ENCODE peak calls at places on chromosomes 3 and 15, in eight cellular contexts. W is GM12864, Y is uterus, R is body of pancreas, K is bronchial epithelial cell, E is transverse colon, V is astrocyte of the spinal cord, S is choroid plexus epithelial cell. G is an unnamed sample.

GRCh38 chr3:9841015-9841414 is 2.8 kb downstream of the RPUSD3 start:
- DNase-seq in W (no peak), Y (no peak), R (no peak), K (no peak), E (no peak), V (no peak), S (no peak), G (no peak)

GRCh38 chr3:188734395-188734794 is 437.4 kb upstream of the TPRG1 start:
- DNase-seq in W (no peak), Y (no peak), R (peak; percentile 22), K (no peak), E (peak; percentile 14), V (no peak), S (no peak), G (peak; percentile 12)

GRCh38 chr3:27310693-27311092 is 58.5 kb downstream of the NEK10 start:
- DNase-seq in W (no peak), Y (no peak), R (no peak), K (no peak), E (no peak), V (no peak), S (no peak), G (no peak)

GRCh38 chr3:142586803-142587406 is 8.4 kb upstream of the ATR start:
- DNase-seq in W (no peak), Y (no peak), R (peak; percentile 68), K (peak; percentile 82), E (peak; percentile 24), V (peak; percentile 82), S (peak; percentile 85), G (peak; percentile 51)

GRCh38 chr15:54456413-54456812 is 478.2 kb downstream of the UNC13C start:
- DNase-seq in W (no peak), Y (no peak), R (no peak), K (no peak), E (no peak), V (no peak), S (no peak), G (no peak)

GRCh38 chr3:169744332-169745054 is 20.4 kb downstream of the TERC start:
- DNase-seq in W (no peak), Y (no peak), R (no peak), K (peak; percentile 48), E (no peak), V (peak; percentile 39), S (peak; percentile 58), G (no peak)

GRCh38 chr3:39291903-39292329 is 12.1 kb upstream of the CX3CR1 start:
- DNase-seq in W (no peak), Y (peak; percentile 57), R (peak; percentile 68), K (peak; percentile 28), E (peak; percentile 79), V (peak; percentile 41), S (peak; percentile 65), G (peak; percentile 2)

GRCh38 chr3:98108162-98108561 is 21.2 kb downstream of the OR5AC2 start:
- DNase-seq in W (no peak), Y (no peak), R (no peak), K (no peak), E (no peak), V (no peak), S (no peak), G (no peak)

GRCh38 chr3:189270248-189270832 is 98.6 kb downstream of the TPRG1 start:
- DNase-seq in W (peak; percentile 59), Y (no peak), R (peak; percentile 58), K (peak; percentile 94), E (peak; percentile 78), V (peak; percentile 85), S (peak; percentile 89), G (peak; percentile 78)

GRCh38 chr3:172651936-172652595 is 58.8 kb downstream of the NCEH1 start:
- DNase-seq in W (no peak), Y (no peak), R (no peak), K (no peak), E (no peak), V (no peak), S (no peak), G (no peak)

GRCh38 chr3:172646439-172647015 is 64.3 kb downstream of the NCEH1 start:
- DNase-seq in W (no peak), Y (no peak), R (peak; percentile 43), K (no peak), E (no peak), V (peak; percentile 79), S (peak; percentile 93), G (peak; percentile 77)

GRCh38 chr3:172649987-172650386 is 60.9 kb downstream of the NCEH1 start:
- DNase-seq in W (no peak), Y (no peak), R (no peak), K (no peak), E (no peak), V (no peak), S (no peak), G (no peak)

GRCh38 chr3:172647823-172648222 is 63.0 kb downstream of the NCEH1 start:
- DNase-seq in W (no peak), Y (no peak), R (peak; percentile 72), K (peak; percentile 59), E (no peak), V (no peak), S (no peak), G (no peak)

GRCh38 chr3:172648736-172649135 is 62.1 kb downstream of the NCEH1 start:
- DNase-seq in W (no peak), Y (no peak), R (no peak), K (peak; percentile 70), E (no peak), V (no peak), S (peak; percentile 90), G (peak; percentile 20)
- H3K4me3 ChIP-seq in W (no peak overlapping the region), Y (no peak overlapping the region), R (no peak overlapping the region), K (no peak overlapping the region), E (no peak overlapping the region), V (no peak overlapping the region), S (no peak overlapping the region), G (no peak overlapping the region)

GRCh38 chr15:59741274-59741906 is 52.3 kb upstream of the BNIP2 start:
- DNase-seq in W (no peak), Y (no peak), R (no peak), K (peak; percentile 55), E (no peak), V (peak; percentile 9), S (peak; percentile 25), G (no peak)
- TF ChIP-seq CTCF in W (peak; percentile 39), Y (no peak), R (no peak), K (peak; percentile 44), E (no peak), V (peak; percentile 25), S (peak; percentile 42), G (peak; percentile 21)

GRCh38 chr3:4785551-4785950 is 193.7 kb upstream of the BHLHE40 start:
- DNase-seq in W (no peak), Y (no peak), R (no peak), K (no peak), E (no peak), V (no peak), S (no peak), G (no peak)

GRCh38 chr3:4778119-4778518 is 201.1 kb upstream of the BHLHE40 start:
- DNase-seq in W (no peak), Y (no peak), R (no peak), K (peak; percentile 95), E (no peak), V (no peak), S (no peak), G (no peak)

GRCh38 chr3:4780545-4780957 is 198.7 kb upstream of the BHLHE40 start:
- DNase-seq in W (no peak), Y (no peak), R (no peak), K (no peak), E (no peak), V (no peak), S (no peak), G (no peak)

GRCh38 chr3:4778740-4779139 is 200.5 kb upstream of the BHLHE40 start:
- DNase-seq in W (no peak), Y (no peak), R (no peak), K (no peak), E (no peak), V (no peak), S (no peak), G (no peak)

DNA sequence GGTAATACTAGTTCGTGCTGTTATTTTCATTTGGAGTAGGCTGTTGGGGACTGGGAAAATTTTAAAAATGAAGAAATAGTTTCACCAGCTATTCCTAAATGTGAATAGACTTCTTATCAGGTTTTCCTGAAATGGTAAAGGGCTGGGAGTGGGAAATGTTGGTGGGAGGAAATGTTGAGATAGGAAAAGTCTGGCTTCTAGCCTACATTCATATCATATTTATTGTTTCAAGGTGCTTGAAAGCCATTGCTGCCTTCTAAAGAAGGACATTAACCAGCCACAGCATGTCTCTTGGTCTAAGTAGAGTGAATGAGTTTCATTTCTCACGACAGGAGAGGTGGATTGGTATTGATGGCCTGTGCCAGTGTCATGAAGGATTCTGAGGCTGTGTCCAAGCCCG is 197.1 kb upstream of the BHLHE40 start:
- DNase-seq in W (no peak), Y (no peak), R (no peak), K (no peak), E (no peak), V (no peak), S (no peak), G (no peak)
- H3K4me3 ChIP-seq in W (no peak overlapping the region), Y (no peak overlapping the region), R (no peak overlapping the region), K (no peak overlapping the region), E (no peak overlapping the region), V (no peak overlapping the region), S (no peak overlapping the region), G (no peak overlapping the region)

GRCh38 chr3:185647880-185648210 is 61.8 kb downstream of the SENP2 start:
- DNase-seq in W (no peak), Y (no peak), R (no peak), K (no peak), E (no peak), V (peak; percentile 55), S (peak; percentile 68), G (no peak)

GRCh38 chr3:185647134-185647879 is 61.2 kb downstream of the SENP2 start:
- DNase-seq in W (no peak), Y (no peak), R (no peak), K (no peak), E (no peak), V (peak; percentile 9), S (peak; percentile 40), G (no peak)

GRCh38 chr3:185651971-185652370 is 65.9 kb downstream of the SENP2 start:
- DNase-seq in W (no peak), Y (no peak), R (no peak), K (no peak), E (no peak), V (no peak), S (no peak), G (no peak)

GRCh38 chr3:185648396-185648795 is 62.3 kb downstream of the SENP2 start:
- DNase-seq in W (no peak), Y (no peak), R (no peak), K (no peak), E (no peak), V (no peak), S (no peak), G (no peak)

DNA sequence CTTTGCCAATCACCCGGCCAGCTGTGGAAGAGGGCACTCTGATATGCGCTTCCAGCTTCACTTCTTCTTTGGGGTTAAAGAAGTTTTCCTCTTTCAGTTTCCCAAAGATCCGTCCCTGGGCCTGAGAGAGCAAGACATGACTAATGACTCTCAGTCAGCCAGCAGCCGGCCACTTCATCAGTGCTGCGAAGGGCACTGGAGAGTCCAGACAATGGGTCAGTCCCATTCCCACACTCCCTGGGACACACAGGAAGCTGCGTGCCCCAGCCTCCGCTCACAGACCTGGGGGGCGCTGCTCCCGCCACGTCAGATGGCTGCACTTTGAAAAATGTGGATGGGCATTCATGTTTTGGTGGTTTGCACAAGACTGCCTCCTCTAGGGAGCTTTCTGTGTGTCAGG is 63.3 kb downstream of the SENP2 start:
- DNase-seq in W (no peak), Y (no peak), R (no peak), K (no peak), E (no peak), V (peak; percentile 46), S (peak; percentile 57), G (no peak)
- TF ChIP-seq CTCF in W (no peak), Y (no peak), R (no peak), K (no peak), E (no peak), V (peak; percentile 4), S (no peak), G (no peak)

G was measured in retinal pigment epithelial cell.